ENCODE peak calls at places on chromosomes 7 and 10, in nine cellular contexts. One of them, this sample, is unnamed.

GRCh38 chr10:13961096-13961495 is 369.6 kb downstream of the FRMD4A start:
- DNase-seq in ACHN: peak
- DNase-seq in NCI-H345: no peak
- DNase-seq in psoas muscle: no peak
- DNase-seq in retina: no peak
- DNase-seq in sigmoid colon: peak
- DNase-seq in stimulated activated CD8-positive, alpha-beta memory T cell treated with anti-CD3 and anti-CD28 coated beads, Interleukin-4, amount 100 ng/mL, for 48 hours: no peak
- DNase-seq in NCI-H2171 treated with DMSO at 0.1 percent for 48 hours: peak
- DNase-seq in breast epithelium: no peak
- DNase-seq in this sample: no peak

GRCh38 chr7:124276005-124276606 is 243.2 kb upstream of the TMEM229A start:
- DNase-seq in breast epithelium: no peak
- DNase-seq in sigmoid colon: no peak
- DNase-seq in ACHN: peak
- DNase-seq in psoas muscle: no peak
- DNase-seq in retina: no peak
- DNase-seq in NCI-H2171 treated with DMSO at 0.1 percent for 48 hours: peak
- DNase-seq in stimulated activated CD8-positive, alpha-beta memory T cell treated with anti-CD3 and anti-CD28 coated beads, Interleukin-4, amount 100 ng/mL, for 48 hours: peak
- DNase-seq in NCI-H345: no peak
- DNase-seq in this sample: no peak

GRCh38 chr10:7350541-7351195 is 60.2 kb downstream of the SFMBT2 start:
- DNase-seq in ACHN: no peak
- DNase-seq in NCI-H2171 treated with DMSO at 0.1 percent for 48 hours: no peak
- DNase-seq in sigmoid colon: no peak
- DNase-seq in retina: no peak
- DNase-seq in stimulated activated CD8-positive, alpha-beta memory T cell treated with anti-CD3 and anti-CD28 coated beads, Interleukin-4, amount 100 ng/mL, for 48 hours: no peak
- DNase-seq in breast epithelium: no peak
- DNase-seq in psoas muscle: no peak
- DNase-seq in NCI-H345: no peak
- DNase-seq in this sample: no peak

GRCh38 chr7:17444673-17445072 is 146.2 kb downstream of the AHR start:
- DNase-seq in stimulated activated CD8-positive, alpha-beta memory T cell treated with anti-CD3 and anti-CD28 coated beads, Interleukin-4, amount 100 ng/mL, for 48 hours: no peak
- DNase-seq in sigmoid colon: no peak
- DNase-seq in psoas muscle: no peak
- DNase-seq in ACHN: peak
- DNase-seq in retina: no peak
- DNase-seq in NCI-H345: no peak
- DNase-seq in breast epithelium: no peak
- DNase-seq in NCI-H2171 treated with DMSO at 0.1 percent for 48 hours: no peak
- DNase-seq in this sample: no peak

GRCh38 chr10:14356921-14357320 is 26.2 kb upstream of the FRMD4A start:
- DNase-seq in breast epithelium: no peak
- DNase-seq in ACHN: peak
- DNase-seq in sigmoid colon: no peak
- DNase-seq in NCI-H2171 treated with DMSO at 0.1 percent for 48 hours: no peak
- DNase-seq in NCI-H345: no peak
- DNase-seq in psoas muscle: no peak
- DNase-seq in stimulated activated CD8-positive, alpha-beta memory T cell treated with anti-CD3 and anti-CD28 coated beads, Interleukin-4, amount 100 ng/mL, for 48 hours: no peak
- DNase-seq in retina: no peak
- DNase-seq in this sample: no peak

GRCh38 chr7:22698762-22699161 is 28.2 kb upstream of the IL6 start:
- DNase-seq in breast epithelium: no peak
- DNase-seq in retina: no peak
- DNase-seq in sigmoid colon: no peak
- DNase-seq in psoas muscle: no peak
- DNase-seq in NCI-H2171 treated with DMSO at 0.1 percent for 48 hours: no peak
- DNase-seq in stimulated activated CD8-positive, alpha-beta memory T cell treated with anti-CD3 and anti-CD28 coated beads, Interleukin-4, amount 100 ng/mL, for 48 hours: no peak
- DNase-seq in ACHN: no peak
- DNase-seq in NCI-H345: no peak
- DNase-seq in this sample: no peak

GRCh38 chr7:127692200-127692599 is 40.2 kb downstream of the SND1 start:
- DNase-seq in ACHN: no peak
- DNase-seq in retina: no peak
- DNase-seq in breast epithelium: no peak
- DNase-seq in NCI-H2171 treated with DMSO at 0.1 percent for 48 hours: no peak
- DNase-seq in sigmoid colon: no peak
- DNase-seq in psoas muscle: no peak
- DNase-seq in NCI-H345: no peak
- DNase-seq in stimulated activated CD8-positive, alpha-beta memory T cell treated with anti-CD3 and anti-CD28 coated beads, Interleukin-4, amount 100 ng/mL, for 48 hours: no peak
- DNase-seq in this sample: no peak

GRCh38 chr10:67837519-67838314 is at the start of gene DNAJC12:
- DNase-seq in NCI-H2171 treated with DMSO at 0.1 percent for 48 hours: peak
- DNase-seq in psoas muscle: no peak
- DNase-seq in breast epithelium: no peak
- DNase-seq in sigmoid colon: no peak
- DNase-seq in retina: peak
- DNase-seq in ACHN: peak
- DNase-seq in stimulated activated CD8-positive, alpha-beta memory T cell treated with anti-CD3 and anti-CD28 coated beads, Interleukin-4, amount 100 ng/mL, for 48 hours: no peak
- DNase-seq in NCI-H345: peak
- DNase-seq in this sample: peak

GRCh38 chr7:139284252-139284896 is 53.3 kb downstream of the UBN2 start:
- DNase-seq in sigmoid colon: no peak
- DNase-seq in NCI-H2171 treated with DMSO at 0.1 percent for 48 hours: no peak
- DNase-seq in stimulated activated CD8-positive, alpha-beta memory T cell treated with anti-CD3 and anti-CD28 coated beads, Interleukin-4, amount 100 ng/mL, for 48 hours: no peak
- DNase-seq in breast epithelium: no peak
- DNase-seq in ACHN: no peak
- DNase-seq in psoas muscle: no peak
- DNase-seq in retina: no peak
- DNase-seq in NCI-H345: no peak
- DNase-seq in this sample: no peak

GRCh38 chr7:158467562-158467961 is 120.1 kb downstream of the PTPRN2 start:
- DNase-seq in NCI-H2171 treated with DMSO at 0.1 percent for 48 hours: peak
- DNase-seq in retina: no peak
- DNase-seq in breast epithelium: no peak
- DNase-seq in NCI-H345: no peak
- DNase-seq in ACHN: no peak
- DNase-seq in sigmoid colon: no peak
- DNase-seq in stimulated activated CD8-positive, alpha-beta memory T cell treated with anti-CD3 and anti-CD28 coated beads, Interleukin-4, amount 100 ng/mL, for 48 hours: no peak
- DNase-seq in psoas muscle: no peak
- DNase-seq in this sample: no peak

GRCh38 chr10:28120043-28120749 is 121.3 kb upstream of the ODAD2 start:
- DNase-seq in NCI-H345: no peak
- DNase-seq in psoas muscle: peak
- DNase-seq in NCI-H2171 treated with DMSO at 0.1 percent for 48 hours: no peak
- DNase-seq in ACHN: no peak
- DNase-seq in sigmoid colon: no peak
- DNase-seq in stimulated activated CD8-positive, alpha-beta memory T cell treated with anti-CD3 and anti-CD28 coated beads, Interleukin-4, amount 100 ng/mL, for 48 hours: no peak
- DNase-seq in breast epithelium: no peak
- DNase-seq in retina: no peak
- DNase-seq in this sample: no peak

GRCh38 chr10:60006046-60006445 is 99.7 kb upstream of the CCDC6 start:
- DNase-seq in breast epithelium: no peak
- DNase-seq in psoas muscle: no peak
- DNase-seq in ACHN: no peak
- DNase-seq in NCI-H2171 treated with DMSO at 0.1 percent for 48 hours: no peak
- DNase-seq in stimulated activated CD8-positive, alpha-beta memory T cell treated with anti-CD3 and anti-CD28 coated beads, Interleukin-4, amount 100 ng/mL, for 48 hours: no peak
- DNase-seq in sigmoid colon: no peak
- DNase-seq in NCI-H345: no peak
- DNase-seq in retina: no peak
- DNase-seq in this sample: no peak

GRCh38 chr7:128322040-128322643 is 21.6 kb downstream of the RBM28 start:
- DNase-seq in stimulated activated CD8-positive, alpha-beta memory T cell treated with anti-CD3 and anti-CD28 coated beads, Interleukin-4, amount 100 ng/mL, for 48 hours: no peak
- DNase-seq in psoas muscle: no peak
- DNase-seq in NCI-H2171 treated with DMSO at 0.1 percent for 48 hours: peak
- DNase-seq in sigmoid colon: no peak
- DNase-seq in NCI-H345: peak
- DNase-seq in retina: no peak
- DNase-seq in breast epithelium: no peak
- DNase-seq in ACHN: peak
- DNase-seq in this sample: no peak

GRCh38 chr7:101363734-101364374 is 1.2 kb downstream of the COL26A1 start:
- DNase-seq in ACHN: peak
- DNase-seq in stimulated activated CD8-positive, alpha-beta memory T cell treated with anti-CD3 and anti-CD28 coated beads, Interleukin-4, amount 100 ng/mL, for 48 hours: peak
- DNase-seq in sigmoid colon: peak
- DNase-seq in psoas muscle: peak
- DNase-seq in NCI-H2171 treated with DMSO at 0.1 percent for 48 hours: peak
- DNase-seq in retina: peak
- DNase-seq in breast epithelium: no peak
- DNase-seq in NCI-H345: peak
- DNase-seq in this sample: peak

GRCh38 chr7:75989084-75989725 is 5.2 kb downstream of the TMEM120A start:
- DNase-seq in breast epithelium: no peak
- DNase-seq in stimulated activated CD8-positive, alpha-beta memory T cell treated with anti-CD3 and anti-CD28 coated beads, Interleukin-4, amount 100 ng/mL, for 48 hours: no peak
- DNase-seq in NCI-H2171 treated with DMSO at 0.1 percent for 48 hours: no peak
- DNase-seq in retina: no peak
- DNase-seq in sigmoid colon: no peak
- DNase-seq in NCI-H345: no peak
- DNase-seq in ACHN: no peak
- DNase-seq in psoas muscle: peak
- DNase-seq in this sample: peak

GRCh38 chr10:30705625-30706149 is 76.1 kb upstream of the LYZL2 start:
- DNase-seq in retina: no peak
- DNase-seq in psoas muscle: no peak
- DNase-seq in sigmoid colon: no peak
- DNase-seq in NCI-H2171 treated with DMSO at 0.1 percent for 48 hours: no peak
- DNase-seq in ACHN: no peak
- DNase-seq in stimulated activated CD8-positive, alpha-beta memory T cell treated with anti-CD3 and anti-CD28 coated beads, Interleukin-4, amount 100 ng/mL, for 48 hours: peak
- DNase-seq in breast epithelium: no peak
- DNase-seq in NCI-H345: no peak
- DNase-seq in this sample: no peak

GRCh38 chr7:25116621-25117020 is 8.4 kb downstream of the CYCS start:
- DNase-seq in NCI-H345: no peak
- DNase-seq in stimulated activated CD8-positive, alpha-beta memory T cell treated with anti-CD3 and anti-CD28 coated beads, Interleukin-4, amount 100 ng/mL, for 48 hours: no peak
- DNase-seq in ACHN: no peak
- DNase-seq in sigmoid colon: no peak
- DNase-seq in retina: no peak
- DNase-seq in psoas muscle: no peak
- DNase-seq in NCI-H2171 treated with DMSO at 0.1 percent for 48 hours: no peak
- DNase-seq in breast epithelium: no peak
- DNase-seq in this sample: no peak

GRCh38 chr7:127907638-127908040 is 123.6 kb downstream of the LRRC4 start:
- DNase-seq in retina: no peak
- DNase-seq in NCI-H345: no peak
- DNase-seq in stimulated activated CD8-positive, alpha-beta memory T cell treated with anti-CD3 and anti-CD28 coated beads, Interleukin-4, amount 100 ng/mL, for 48 hours: no peak
- DNase-seq in sigmoid colon: no peak
- DNase-seq in ACHN: peak
- DNase-seq in breast epithelium: no peak
- DNase-seq in NCI-H2171 treated with DMSO at 0.1 percent for 48 hours: no peak
- DNase-seq in psoas muscle: no peak
- DNase-seq in this sample: no peak

GRCh38 chr7:137818036-137818435 is 28.7 kb downstream of the DGKI start:
- DNase-seq in breast epithelium: no peak
- DNase-seq in retina: no peak
- DNase-seq in ACHN: no peak
- DNase-seq in NCI-H2171 treated with DMSO at 0.1 percent for 48 hours: no peak
- DNase-seq in sigmoid colon: no peak
- DNase-seq in stimulated activated CD8-positive, alpha-beta memory T cell treated with anti-CD3 and anti-CD28 coated beads, Interleukin-4, amount 100 ng/mL, for 48 hours: no peak
- DNase-seq in NCI-H345: no peak
- DNase-seq in psoas muscle: no peak
- DNase-seq in this sample: no peak